ENCODE peak calls at places on chromosome 9, in ten cellular contexts. One of them, this sample, is unnamed. For H3K36me3, the result is how much of the 10 kb centered on the place peaks cover.

GRCh38 chr9:94164756-94165549 is 80.7 kb downstream of the PTPDC1 start:
- DNase-seq in Peyer's patch: no peak
- DNase-seq in kidney: no peak
- DNase-seq in HCT116: no peak
- DNase-seq in lung: no peak
- DNase-seq in cardiac muscle cell: no peak
- DNase-seq in WERI-Rb-1: no peak
- DNase-seq in hepatocyte: no peak
- DNase-seq in kidney epithelial cell: no peak
- DNase-seq in heart right ventricle: no peak
- DNase-seq in this sample: no peak

GRCh38 chr9:73151653-73152382 is at the start of gene ANXA1:
- DNase-seq in kidney: no peak
- DNase-seq in WERI-Rb-1: no peak
- DNase-seq in hepatocyte: peak
- DNase-seq in Peyer's patch: no peak
- DNase-seq in cardiac muscle cell: peak
- DNase-seq in kidney epithelial cell: peak
- DNase-seq in HCT116: peak
- DNase-seq in lung: no peak
- DNase-seq in heart right ventricle: no peak
- DNase-seq in this sample: peak

GRCh38 chr9:88681434-88681833 is 146.5 kb downstream of the NXNL2 start:
- DNase-seq in kidney: no peak
- DNase-seq in heart right ventricle: no peak
- DNase-seq in Peyer's patch: no peak
- DNase-seq in kidney epithelial cell: no peak
- DNase-seq in hepatocyte: no peak
- DNase-seq in HCT116: no peak
- DNase-seq in cardiac muscle cell: no peak
- DNase-seq in lung: no peak
- DNase-seq in WERI-Rb-1: no peak
- DNase-seq in this sample: no peak

GRCh38 chr9:6759114-6759977 is 1.6 kb downstream of the KDM4C start:
- DNase-seq in WERI-Rb-1: no peak
- DNase-seq in heart right ventricle: no peak
- DNase-seq in kidney epithelial cell: peak
- DNase-seq in hepatocyte: peak
- DNase-seq in HCT116: peak
- DNase-seq in cardiac muscle cell: peak
- DNase-seq in kidney: no peak
- DNase-seq in Peyer's patch: no peak
- DNase-seq in lung: no peak
- DNase-seq in this sample: peak

GRCh38 chr9:95031711-95032461 is 285.6 kb downstream of the FANCC start:
- DNase-seq in hepatocyte: peak
- DNase-seq in cardiac muscle cell: no peak
- DNase-seq in lung: no peak
- DNase-seq in kidney: no peak
- DNase-seq in HCT116: no peak
- DNase-seq in heart right ventricle: no peak
- DNase-seq in kidney epithelial cell: no peak
- DNase-seq in WERI-Rb-1: peak
- DNase-seq in Peyer's patch: no peak
- DNase-seq in this sample: no peak

GRCh38 chr9:134234001-134234660 is 69.8 kb upstream of the RNU6ATAC start:
- DNase-seq in cardiac muscle cell: no peak
- DNase-seq in hepatocyte: no peak
- DNase-seq in WERI-Rb-1: no peak
- DNase-seq in kidney epithelial cell: no peak
- DNase-seq in heart right ventricle: no peak
- DNase-seq in HCT116: no peak
- DNase-seq in Peyer's patch: no peak
- DNase-seq in kidney: peak
- DNase-seq in lung: no peak
- DNase-seq in this sample: no peak

GRCh38 chr9:75333624-75334023 is 245.3 kb downstream of the OSTF1 start:
- DNase-seq in Peyer's patch: no peak
- DNase-seq in kidney: no peak
- DNase-seq in kidney epithelial cell: no peak
- DNase-seq in WERI-Rb-1: no peak
- DNase-seq in cardiac muscle cell: no peak
- DNase-seq in lung: no peak
- DNase-seq in HCT116: no peak
- DNase-seq in hepatocyte: no peak
- DNase-seq in heart right ventricle: no peak
- DNase-seq in this sample: no peak

GRCh38 chr9:29475471-29475870 is 1902.2 kb upstream of the C9orf72 start:
- DNase-seq in hepatocyte: no peak
- DNase-seq in kidney: no peak
- DNase-seq in WERI-Rb-1: no peak
- DNase-seq in Peyer's patch: no peak
- DNase-seq in lung: no peak
- DNase-seq in cardiac muscle cell: no peak
- DNase-seq in HCT116: no peak
- DNase-seq in kidney epithelial cell: no peak
- DNase-seq in heart right ventricle: no peak
- DNase-seq in this sample: no peak

GRCh38 chr9:37215456-37216229 is 95.3 kb downstream of the ZCCHC7 start:
- DNase-seq in kidney: no peak
- DNase-seq in heart right ventricle: no peak
- DNase-seq in cardiac muscle cell: peak
- DNase-seq in WERI-Rb-1: no peak
- DNase-seq in lung: no peak
- DNase-seq in HCT116: no peak
- DNase-seq in hepatocyte: no peak
- DNase-seq in kidney epithelial cell: no peak
- DNase-seq in Peyer's patch: no peak
- DNase-seq in this sample: no peak

GRCh38 chr9:116151966-116152381 is 1.6 kb upstream of the PAPPA start:
- DNase-seq in HCT116: no peak
- DNase-seq in kidney: no peak
- DNase-seq in cardiac muscle cell: peak
- DNase-seq in hepatocyte: peak
- DNase-seq in Peyer's patch: no peak
- DNase-seq in WERI-Rb-1: no peak
- DNase-seq in kidney epithelial cell: no peak
- DNase-seq in lung: no peak
- DNase-seq in heart right ventricle: no peak
- DNase-seq in this sample: peak

GRCh38 chr9:17003576-17004240 is 131.1 kb upstream of the CNTLN start:
- DNase-seq in WERI-Rb-1: no peak
- DNase-seq in kidney epithelial cell: no peak
- DNase-seq in hepatocyte: no peak
- DNase-seq in HCT116: no peak
- DNase-seq in Peyer's patch: no peak
- DNase-seq in kidney: no peak
- DNase-seq in lung: no peak
- DNase-seq in heart right ventricle: no peak
- DNase-seq in cardiac muscle cell: peak
- DNase-seq in this sample: no peak

GRCh38 chr9:17004500-17004899 is 130.3 kb upstream of the CNTLN start:
- DNase-seq in kidney epithelial cell: peak
- DNase-seq in cardiac muscle cell: peak
- DNase-seq in lung: no peak
- DNase-seq in kidney: no peak
- DNase-seq in Peyer's patch: no peak
- DNase-seq in heart right ventricle: no peak
- DNase-seq in HCT116: no peak
- DNase-seq in hepatocyte: no peak
- DNase-seq in WERI-Rb-1: no peak
- DNase-seq in this sample: no peak

GRCh38 chr9:17009071-17009470 is 125.8 kb upstream of the CNTLN start:
- DNase-seq in lung: no peak
- DNase-seq in kidney epithelial cell: no peak
- DNase-seq in heart right ventricle: no peak
- DNase-seq in hepatocyte: no peak
- DNase-seq in WERI-Rb-1: no peak
- DNase-seq in Peyer's patch: no peak
- DNase-seq in cardiac muscle cell: no peak
- DNase-seq in HCT116: no peak
- DNase-seq in kidney: no peak
- DNase-seq in this sample: no peak

GRCh38 chr9:17005085-17005484 is 129.8 kb upstream of the CNTLN start:
- DNase-seq in HCT116: no peak
- DNase-seq in kidney: peak
- DNase-seq in heart right ventricle: peak
- DNase-seq in WERI-Rb-1: no peak
- DNase-seq in kidney epithelial cell: peak
- DNase-seq in cardiac muscle cell: peak
- DNase-seq in hepatocyte: peak
- DNase-seq in Peyer's patch: peak
- DNase-seq in lung: no peak
- DNase-seq in this sample: no peak
- H3K4me3 ChIP-seq in HCT116: no peak
- H3K4me3 ChIP-seq in kidney: peak
- H3K4me3 ChIP-seq in heart right ventricle: peak
- H3K4me3 ChIP-seq in WERI-Rb-1: no peak
- H3K4me3 ChIP-seq in kidney epithelial cell: peak
- H3K4me3 ChIP-seq in cardiac muscle cell: no peak
- H3K4me3 ChIP-seq in hepatocyte: no peak
- H3K4me3 ChIP-seq in Peyer's patch: no peak
- H3K4me3 ChIP-seq in lung: no peak
- H3K4me3 ChIP-seq in this sample: peak

GRCh38 chr9:107306308-107306707 is 23.2 kb downstream of the RAD23B start:
- DNase-seq in HCT116: no peak
- DNase-seq in kidney: no peak
- DNase-seq in hepatocyte: no peak
- DNase-seq in Peyer's patch: no peak
- DNase-seq in lung: no peak
- DNase-seq in kidney epithelial cell: no peak
- DNase-seq in WERI-Rb-1: no peak
- DNase-seq in cardiac muscle cell: no peak
- DNase-seq in heart right ventricle: no peak
- DNase-seq in this sample: no peak

GRCh38 chr9:107309271-107309670 is 26.2 kb downstream of the RAD23B start:
- DNase-seq in kidney epithelial cell: no peak
- DNase-seq in heart right ventricle: no peak
- DNase-seq in cardiac muscle cell: peak
- DNase-seq in WERI-Rb-1: no peak
- DNase-seq in lung: no peak
- DNase-seq in hepatocyte: no peak
- DNase-seq in HCT116: no peak
- DNase-seq in Peyer's patch: no peak
- DNase-seq in kidney: no peak
- DNase-seq in this sample: no peak

GRCh38 chr9:107308461-107308860 is 25.4 kb downstream of the RAD23B start:
- DNase-seq in heart right ventricle: no peak
- DNase-seq in kidney: no peak
- DNase-seq in HCT116: no peak
- DNase-seq in kidney epithelial cell: no peak
- DNase-seq in hepatocyte: no peak
- DNase-seq in Peyer's patch: no peak
- DNase-seq in cardiac muscle cell: no peak
- DNase-seq in WERI-Rb-1: no peak
- DNase-seq in lung: no peak
- DNase-seq in this sample: no peak

GRCh38 chr9:107312651-107313050 is 29.6 kb downstream of the RAD23B start:
- DNase-seq in hepatocyte: no peak
- DNase-seq in cardiac muscle cell: peak
- DNase-seq in lung: no peak
- DNase-seq in Peyer's patch: no peak
- DNase-seq in WERI-Rb-1: peak
- DNase-seq in kidney epithelial cell: no peak
- DNase-seq in kidney: no peak
- DNase-seq in heart right ventricle: peak
- DNase-seq in HCT116: no peak
- DNase-seq in this sample: peak

GRCh38 chr9:107307331-107307730 is 24.3 kb downstream of the RAD23B start:
- DNase-seq in Peyer's patch: no peak
- DNase-seq in kidney epithelial cell: no peak
- DNase-seq in hepatocyte: no peak
- DNase-seq in heart right ventricle: no peak
- DNase-seq in kidney: no peak
- DNase-seq in lung: no peak
- DNase-seq in cardiac muscle cell: no peak
- DNase-seq in WERI-Rb-1: no peak
- DNase-seq in HCT116: no peak
- DNase-seq in this sample: no peak
- H3K36me3 ChIP-seq in Peyer's patch: under half
- H3K36me3 ChIP-seq in kidney epithelial cell: under half
- H3K36me3 ChIP-seq in hepatocyte: under half
- H3K36me3 ChIP-seq in heart right ventricle: half or more
- H3K36me3 ChIP-seq in kidney: under half
- H3K36me3 ChIP-seq in lung: under half
- H3K36me3 ChIP-seq in cardiac muscle cell: half or more
- H3K36me3 ChIP-seq in WERI-Rb-1: half or more
- H3K36me3 ChIP-seq in HCT116: half or more
- H3K36me3 ChIP-seq in this sample: under half

GRCh38 chr9:136264046-136264802 is 18.6 kb upstream of the QSOX2 start:
- DNase-seq in cardiac muscle cell: no peak
- DNase-seq in hepatocyte: no peak
- DNase-seq in kidney epithelial cell: no peak
- DNase-seq in HCT116: no peak
- DNase-seq in lung: no peak
- DNase-seq in WERI-Rb-1: peak
- DNase-seq in Peyer's patch: no peak
- DNase-seq in kidney: peak
- DNase-seq in heart right ventricle: no peak
- DNase-seq in this sample: no peak
- TF ChIP-seq CTCF in cardiac muscle cell: no peak
- TF ChIP-seq CTCF in hepatocyte: no peak
- TF ChIP-seq CTCF in kidney epithelial cell: peak
- TF ChIP-seq CTCF in HCT116: peak
- TF ChIP-seq CTCF in lung: no peak
- TF ChIP-seq CTCF in WERI-Rb-1: peak
- TF ChIP-seq CTCF in Peyer's patch: no peak
- TF ChIP-seq CTCF in kidney: no peak
- TF ChIP-seq CTCF in heart right ventricle: no peak
- TF ChIP-seq CTCF in this sample: no peak

DNA sequence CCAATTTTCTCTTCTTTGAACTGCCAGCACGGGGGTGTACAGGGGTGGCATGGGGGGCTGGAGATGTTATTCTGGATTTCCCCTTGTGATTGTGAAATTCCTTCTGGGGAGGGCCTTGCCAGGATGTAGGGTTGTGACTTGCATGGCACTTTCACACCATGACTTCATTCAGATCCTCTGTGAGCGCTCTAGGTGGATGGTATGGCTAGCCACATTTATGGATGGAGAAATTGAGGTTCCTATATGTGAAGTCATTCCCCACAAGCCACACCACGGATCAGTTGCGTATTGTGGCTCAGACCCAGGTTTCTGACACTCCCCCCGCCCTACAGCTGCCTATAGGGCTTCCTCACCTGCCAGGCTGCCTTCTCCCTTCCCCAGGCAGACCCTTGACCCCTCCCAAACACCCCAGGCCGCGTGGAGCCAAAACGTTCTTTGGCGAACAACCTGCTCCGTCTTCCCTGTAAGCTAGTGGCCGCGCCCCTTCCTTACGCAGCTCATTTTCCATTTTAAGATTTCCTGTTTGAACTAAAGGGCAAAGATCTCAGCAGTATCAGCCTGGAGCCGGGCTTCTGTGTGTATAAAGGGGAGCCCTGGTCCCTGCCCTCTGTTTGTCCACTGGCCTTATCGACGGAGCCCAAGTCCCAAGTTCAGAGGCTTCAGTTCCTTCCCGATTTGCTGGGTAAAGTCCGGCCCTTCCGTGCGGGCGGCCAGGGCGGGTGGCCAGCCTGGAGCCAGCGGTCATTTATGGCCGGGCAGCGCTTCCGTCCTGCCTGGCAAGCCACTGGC is 97.8 kb upstream of the KLF4 start:
- DNase-seq in kidney epithelial cell: no peak
- DNase-seq in lung: peak
- DNase-seq in HCT116: no peak
- DNase-seq in Peyer's patch: peak
- DNase-seq in hepatocyte: peak
- DNase-seq in WERI-Rb-1: no peak
- DNase-seq in kidney: peak
- DNase-seq in cardiac muscle cell: no peak
- DNase-seq in heart right ventricle: peak
- DNase-seq in this sample: no peak
- H3K4me3 ChIP-seq in kidney epithelial cell: no peak
- H3K4me3 ChIP-seq in lung: no peak
- H3K4me3 ChIP-seq in HCT116: no peak
- H3K4me3 ChIP-seq in Peyer's patch: no peak
- H3K4me3 ChIP-seq in hepatocyte: no peak
- H3K4me3 ChIP-seq in WERI-Rb-1: no peak
- H3K4me3 ChIP-seq in kidney: no peak
- H3K4me3 ChIP-seq in cardiac muscle cell: no peak
- H3K4me3 ChIP-seq in heart right ventricle: peak
- H3K4me3 ChIP-seq in this sample: no peak